ENCODE peak calls at places on chromosome 12, in ten cellular contexts. One of them, this sample, is unnamed.

GRCh38 chr12:42871831-42872230 is 282.3 kb upstream of the PRICKLE1 start:
- DNase-seq in GM12865: no peak
- DNase-seq in anterior cingulate cortex: no peak
- DNase-seq in C1 segment of cervical spinal cord: no peak
- DNase-seq in OCI-LY7: no peak
- DNase-seq in ecto neural progenitor cell: no peak
- DNase-seq in CD8-positive, alpha-beta memory T cell: no peak
- DNase-seq in NCI-H2107: no peak
- DNase-seq in NCI-H187: no peak
- DNase-seq in stimulated activated CD8-positive, alpha-beta memory T cell treated with anti-CD3 and anti-CD28 coated beads, Interleukin-15, amount 100 ng/mL, for 24 hours: no peak
- DNase-seq in this sample: no peak

GRCh38 chr12:32777159-32777558 is 21.5 kb upstream of the YARS2 start:
- DNase-seq in OCI-LY7: no peak
- DNase-seq in anterior cingulate cortex: no peak
- DNase-seq in C1 segment of cervical spinal cord: no peak
- DNase-seq in stimulated activated CD8-positive, alpha-beta memory T cell treated with anti-CD3 and anti-CD28 coated beads, Interleukin-15, amount 100 ng/mL, for 24 hours: no peak
- DNase-seq in CD8-positive, alpha-beta memory T cell: no peak
- DNase-seq in GM12865: peak
- DNase-seq in NCI-H2107: no peak
- DNase-seq in ecto neural progenitor cell: no peak
- DNase-seq in NCI-H187: no peak
- DNase-seq in this sample: no peak

GRCh38 chr12:45671254-45671653 is 58.3 kb upstream of the ARID2 start:
- DNase-seq in NCI-H2107: no peak
- DNase-seq in ecto neural progenitor cell: no peak
- DNase-seq in OCI-LY7: no peak
- DNase-seq in GM12865: no peak
- DNase-seq in anterior cingulate cortex: no peak
- DNase-seq in stimulated activated CD8-positive, alpha-beta memory T cell treated with anti-CD3 and anti-CD28 coated beads, Interleukin-15, amount 100 ng/mL, for 24 hours: no peak
- DNase-seq in CD8-positive, alpha-beta memory T cell: no peak
- DNase-seq in C1 segment of cervical spinal cord: no peak
- DNase-seq in NCI-H187: no peak
- DNase-seq in this sample: no peak

GRCh38 chr12:2475984-2476383 is 318.8 kb upstream of the FKBP4 start:
- DNase-seq in NCI-H2107: no peak
- DNase-seq in ecto neural progenitor cell: no peak
- DNase-seq in C1 segment of cervical spinal cord: no peak
- DNase-seq in GM12865: no peak
- DNase-seq in stimulated activated CD8-positive, alpha-beta memory T cell treated with anti-CD3 and anti-CD28 coated beads, Interleukin-15, amount 100 ng/mL, for 24 hours: no peak
- DNase-seq in CD8-positive, alpha-beta memory T cell: no peak
- DNase-seq in OCI-LY7: no peak
- DNase-seq in NCI-H187: no peak
- DNase-seq in anterior cingulate cortex: no peak
- DNase-seq in this sample: no peak

GRCh38 chr12:111413442-111414086 is 7.8 kb downstream of the SH2B3 start:
- DNase-seq in C1 segment of cervical spinal cord: no peak
- DNase-seq in stimulated activated CD8-positive, alpha-beta memory T cell treated with anti-CD3 and anti-CD28 coated beads, Interleukin-15, amount 100 ng/mL, for 24 hours: no peak
- DNase-seq in ecto neural progenitor cell: no peak
- DNase-seq in CD8-positive, alpha-beta memory T cell: no peak
- DNase-seq in NCI-H187: no peak
- DNase-seq in anterior cingulate cortex: no peak
- DNase-seq in NCI-H2107: no peak
- DNase-seq in OCI-LY7: no peak
- DNase-seq in GM12865: no peak
- DNase-seq in this sample: no peak

GRCh38 chr12:103498990-103499389 is 3.2 kb upstream of the C12orf42 start:
- DNase-seq in GM12865: peak
- DNase-seq in stimulated activated CD8-positive, alpha-beta memory T cell treated with anti-CD3 and anti-CD28 coated beads, Interleukin-15, amount 100 ng/mL, for 24 hours: no peak
- DNase-seq in OCI-LY7: no peak
- DNase-seq in NCI-H2107: no peak
- DNase-seq in NCI-H187: no peak
- DNase-seq in ecto neural progenitor cell: no peak
- DNase-seq in CD8-positive, alpha-beta memory T cell: no peak
- DNase-seq in C1 segment of cervical spinal cord: no peak
- DNase-seq in anterior cingulate cortex: no peak
- DNase-seq in this sample: no peak

GRCh38 chr12:13880613-13881012 is 100.8 kb downstream of the GRIN2B start:
- DNase-seq in anterior cingulate cortex: no peak
- DNase-seq in CD8-positive, alpha-beta memory T cell: no peak
- DNase-seq in ecto neural progenitor cell: no peak
- DNase-seq in stimulated activated CD8-positive, alpha-beta memory T cell treated with anti-CD3 and anti-CD28 coated beads, Interleukin-15, amount 100 ng/mL, for 24 hours: no peak
- DNase-seq in C1 segment of cervical spinal cord: no peak
- DNase-seq in NCI-H187: no peak
- DNase-seq in OCI-LY7: no peak
- DNase-seq in NCI-H2107: no peak
- DNase-seq in GM12865: no peak
- DNase-seq in this sample: no peak

GRCh38 chr12:115599251-115599811 is 678.2 kb downstream of the MED13L start:
- DNase-seq in NCI-H187: peak
- DNase-seq in NCI-H2107: no peak
- DNase-seq in C1 segment of cervical spinal cord: peak
- DNase-seq in ecto neural progenitor cell: peak
- DNase-seq in anterior cingulate cortex: no peak
- DNase-seq in CD8-positive, alpha-beta memory T cell: no peak
- DNase-seq in stimulated activated CD8-positive, alpha-beta memory T cell treated with anti-CD3 and anti-CD28 coated beads, Interleukin-15, amount 100 ng/mL, for 24 hours: no peak
- DNase-seq in OCI-LY7: no peak
- DNase-seq in GM12865: no peak
- DNase-seq in this sample: no peak

GRCh38 chr12:130286041-130286440 is 51.6 kb upstream of the PIWIL1 start:
- DNase-seq in C1 segment of cervical spinal cord: no peak
- DNase-seq in OCI-LY7: no peak
- DNase-seq in NCI-H2107: no peak
- DNase-seq in stimulated activated CD8-positive, alpha-beta memory T cell treated with anti-CD3 and anti-CD28 coated beads, Interleukin-15, amount 100 ng/mL, for 24 hours: no peak
- DNase-seq in ecto neural progenitor cell: no peak
- DNase-seq in anterior cingulate cortex: no peak
- DNase-seq in NCI-H187: no peak
- DNase-seq in CD8-positive, alpha-beta memory T cell: no peak
- DNase-seq in GM12865: no peak
- DNase-seq in this sample: no peak

GRCh38 chr12:122917508-122918227 is 21.7 kb upstream of the VPS37B start:
- DNase-seq in C1 segment of cervical spinal cord: peak
- DNase-seq in NCI-H187: no peak
- DNase-seq in GM12865: no peak
- DNase-seq in anterior cingulate cortex: peak
- DNase-seq in NCI-H2107: no peak
- DNase-seq in ecto neural progenitor cell: no peak
- DNase-seq in CD8-positive, alpha-beta memory T cell: no peak
- DNase-seq in stimulated activated CD8-positive, alpha-beta memory T cell treated with anti-CD3 and anti-CD28 coated beads, Interleukin-15, amount 100 ng/mL, for 24 hours: no peak
- DNase-seq in OCI-LY7: no peak
- DNase-seq in this sample: no peak